ENCODE peak calls at places on chromosomes 16 and 17, in ten cellular contexts. C, M, H, S, U, A, I, Y, G and T are unnamed samples. For H3K9me3 and H3K4me1, the result is how much of the 10 kb centered on the place peaks cover.

GRCh38 chr16:20871935-20872815 is 28.0 kb downstream of the DCUN1D3 start:
- DNase-seq in C (no peak), M (no peak), H (no peak), S (no peak), U (no peak), A (no peak), I (no peak), Y (no peak), G (no peak), T (no peak)

GRCh38 chr16:84660973-84661372 is 12.7 kb downstream of the KLHL36 start:
- DNase-seq in C (no peak), M (no peak), H (no peak), S (no peak), U (no peak), A (no peak), I (no peak), Y (no peak), G (no peak), T (no peak)

GRCh38 chr17:35790826-35791225 is 4.6 kb downstream of the MMP28 start:
- DNase-seq in C (no peak), M (no peak), H (no peak), S (no peak), U (no peak), A (peak), I (no peak), Y (no peak), G (no peak), T (no peak)

GRCh38 chr17:44359458-44360143 is 4.1 kb downstream of the FAM171A2 start:
- DNase-seq in C (no peak), M (no peak), H (peak), S (no peak), U (no peak), A (no peak), I (no peak), Y (no peak), G (peak), T (no peak)

GRCh38 chr17:52470553-52470952 is 312.0 kb upstream of the CA10 start:
- DNase-seq in C (no peak), M (no peak), H (no peak), S (no peak), U (no peak), A (no peak), I (no peak), Y (no peak), G (no peak), T (no peak)

GRCh38 chr17:34235389-34236028 is 19.6 kb upstream of the CCL2 start:
- DNase-seq in C (peak), M (peak), H (peak), S (no peak), U (peak), A (no peak), I (peak), Y (no peak), G (peak), T (no peak)

GRCh38 chr16:46774743-46775177 is 26.6 kb upstream of the MYLK3 start:
- DNase-seq in C (no peak), M (no peak), H (no peak), S (no peak), U (no peak), A (no peak), I (no peak), Y (no peak), G (no peak), T (no peak)

GRCh38 chr16:24850289-24850931 is 4.6 kb downstream of the SLC5A11 start:
- DNase-seq in C (no peak), M (no peak), H (no peak), S (no peak), U (no peak), A (peak), I (no peak), Y (no peak), G (no peak), T (no peak)

GRCh38 chr17:17621254-17621653 is 29.7 kb upstream of the PEMT start:
- DNase-seq in C (no peak), M (no peak), H (no peak), S (no peak), U (no peak), A (no peak), I (no peak), Y (no peak), G (no peak), T (no peak)

GRCh38 chr16:1989826-1990335 is at the start of gene SYNGR3:
- DNase-seq in C (no peak), M (no peak), H (no peak), S (no peak), U (no peak), A (peak), I (no peak), Y (no peak), G (no peak), T (no peak)

GRCh38 chr17:66474810-66475497 is 172.5 kb downstream of the PRKCA start:
- DNase-seq in C (no peak), M (no peak), H (no peak), S (no peak), U (no peak), A (peak), I (no peak), Y (no peak), G (no peak), T (no peak)

GRCh38 chr16:10067406-10067805 is 114.8 kb downstream of the GRIN2A start:
- DNase-seq in C (no peak), M (no peak), H (no peak), S (no peak), U (no peak), A (no peak), I (no peak), Y (no peak), G (no peak), T (no peak)

GRCh38 chr17:39194089-39194984 is 3.1 kb downstream of the CACNB1 start:
- DNase-seq in C (peak), M (peak), H (no peak), S (peak), U (no peak), A (no peak), I (no peak), Y (no peak), G (peak), T (peak)

GRCh38 chr16:66409156-66409555 is 17.9 kb upstream of the BEAN1 start:
- DNase-seq in C (no peak), M (no peak), H (no peak), S (no peak), U (no peak), A (peak), I (no peak), Y (no peak), G (no peak), T (no peak)

GRCh38 chr16:84932691-84933090 is 78.6 kb downstream of the ZDHHC7 start:
- DNase-seq in C (no peak), M (no peak), H (peak), S (no peak), U (no peak), A (no peak), I (no peak), Y (no peak), G (peak), T (no peak)

GRCh38 chr17:20992416-20992815 is 50.4 kb downstream of the USP22 start:
- DNase-seq in C (no peak), M (no peak), H (no peak), S (no peak), U (no peak), A (no peak), I (no peak), Y (no peak), G (no peak), T (no peak)

GRCh38 chr16:88503771-88504488 is 50.9 kb downstream of the ZFPM1 start:
- DNase-seq in C (no peak), M (no peak), H (no peak), S (no peak), U (no peak), A (no peak), I (no peak), Y (no peak), G (no peak), T (no peak)

GRCh38 chr16:84692451-84692850 is 7.3 kb upstream of the USP10 start:
- DNase-seq in C (no peak), M (no peak), H (no peak), S (no peak), U (no peak), A (no peak), I (no peak), Y (no peak), G (no peak), T (no peak)

GRCh38 chr16:11768850-11769249 is 26.2 kb upstream of the TXNDC11 start:
- DNase-seq in C (no peak), M (no peak), H (no peak), S (no peak), U (no peak), A (no peak), I (no peak), Y (no peak), G (no peak), T (no peak)

GRCh38 chr16:3625911-3626732 is 14.7 kb upstream of the SLX4 start:
- DNase-seq in C (no peak), M (no peak), H (no peak), S (no peak), U (no peak), A (no peak), I (no peak), Y (no peak), G (no peak), T (no peak)

GRCh38 chr17:32852811-32853210 is 24.1 kb downstream of the MYO1D start:
- DNase-seq in C (no peak), M (no peak), H (no peak), S (no peak), U (no peak), A (peak), I (no peak), Y (no peak), G (no peak), T (no peak)

GRCh38 chr17:61399131-61400057 is at the start of gene TBX2:
- DNase-seq in C (peak), M (peak), H (peak), S (peak), U (no peak), A (peak), I (peak), Y (no peak), G (peak), T (peak)

GRCh38 chr17:76678330-76678729 is 32.4 kb downstream of the MXRA7 start:
- DNase-seq in C (no peak), M (no peak), H (no peak), S (no peak), U (no peak), A (no peak), I (peak), Y (no peak), G (peak), T (no peak)

GRCh38 chr17:27475981-27476895 is 20.0 kb downstream of the KSR1 start:
- DNase-seq in C (no peak), M (no peak), H (no peak), S (no peak), U (no peak), A (no peak), I (no peak), Y (no peak), G (no peak), T (no peak)

GRCh38 chr17:45018514-45019176 is 32.8 kb downstream of the DCAKD start:
- DNase-seq in C (no peak), M (peak), H (no peak), S (no peak), U (no peak), A (peak), I (peak), Y (no peak), G (peak), T (no peak)

GRCh38 chr17:37384560-37385160 is 8.9 kb downstream of the C17orf78 start:
- DNase-seq in C (no peak), M (no peak), H (no peak), S (no peak), U (no peak), A (no peak), I (no peak), Y (no peak), G (no peak), T (no peak)

GRCh38 chr16:81612351-81613170 is 166.5 kb upstream of the PLCG2 start:
- DNase-seq in C (peak), M (peak), H (peak), S (no peak), U (peak), A (no peak), I (no peak), Y (no peak), G (peak), T (no peak)

GRCh38 chr17:67258836-67259468 is 14.0 kb upstream of the HELZ start:
- DNase-seq in C (no peak), M (no peak), H (no peak), S (no peak), U (no peak), A (no peak), I (no peak), Y (no peak), G (no peak), T (no peak)

GRCh38 chr17:27475070-27475673 is 18.9 kb downstream of the KSR1 start:
- DNase-seq in C (no peak), M (no peak), H (no peak), S (no peak), U (no peak), A (no peak), I (no peak), Y (no peak), G (no peak), T (no peak)

GRCh38 chr17:74742153-74742515 is 5.1 kb downstream of the RAB37 start:
- DNase-seq in C (no peak), M (peak), H (no peak), S (no peak), U (no peak), A (peak), I (no peak), Y (no peak), G (peak), T (no peak)

GRCh38 chr16:67545665-67546024 is 16.7 kb upstream of the CTCF start:
- DNase-seq in C (no peak), M (no peak), H (no peak), S (no peak), U (no peak), A (no peak), I (no peak), Y (no peak), G (peak), T (no peak)

GRCh38 chr16:67548265-67549126 is 13.8 kb upstream of the CTCF start:
- DNase-seq in C (no peak), M (no peak), H (no peak), S (no peak), U (no peak), A (no peak), I (no peak), Y (peak), G (peak), T (no peak)

GRCh38 chr16:67547423-67548264 is 14.7 kb upstream of the CTCF start:
- DNase-seq in C (no peak), M (peak), H (no peak), S (no peak), U (no peak), A (no peak), I (peak), Y (peak), G (peak), T (no peak)

GRCh38 chr16:67546091-67546501 is 16.2 kb upstream of the CTCF start:
- DNase-seq in C (no peak), M (no peak), H (no peak), S (no peak), U (no peak), A (no peak), I (no peak), Y (peak), G (peak), T (no peak)

DNA sequence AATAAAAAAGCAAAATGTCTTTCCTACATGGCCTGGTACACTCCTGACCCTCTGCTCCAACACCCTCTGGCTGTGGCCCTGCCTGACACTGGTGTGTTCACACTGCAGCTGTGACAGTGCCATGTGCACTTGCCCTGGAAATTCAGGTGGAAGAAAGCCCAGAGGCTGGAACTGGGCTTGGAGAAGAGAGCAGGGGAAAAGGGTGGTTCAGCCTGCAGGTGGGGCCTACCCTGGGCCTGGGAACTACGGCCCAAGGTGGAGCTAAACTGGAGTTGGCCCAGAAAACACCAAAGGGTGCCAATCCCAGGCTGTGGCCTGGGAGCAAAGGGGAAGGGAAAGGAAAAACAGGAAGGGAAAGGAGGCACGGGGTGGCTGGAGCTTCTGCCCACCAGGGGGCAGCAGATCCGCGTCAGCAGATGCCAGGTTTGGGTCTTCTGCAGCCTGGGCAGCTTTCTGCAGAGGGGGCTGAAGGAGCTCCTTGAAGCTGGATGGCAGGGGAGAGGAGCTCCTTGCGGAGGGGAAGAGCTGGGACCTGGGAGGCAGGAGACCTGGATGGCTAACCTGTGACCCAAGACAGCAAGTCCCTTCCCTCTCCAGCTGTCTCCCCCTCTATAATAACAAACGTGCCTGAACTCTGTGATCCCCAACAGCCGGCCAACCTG is 15.4 kb upstream of the CTCF start:
- DNase-seq in C (peak), M (peak), H (peak), S (peak), U (peak), A (peak), I (peak), Y (peak), G (peak), T (peak)
- H3K4me3 ChIP-seq in C (no peak), M (no peak), H (no peak), S (no peak), U (no peak), A (no peak), I (no peak), Y (no peak), G (no peak), T (no peak)

GRCh38 chr16:78598186-78598585 is 498.7 kb downstream of the WWOX start:
- DNase-seq in C (no peak), M (no peak), H (no peak), S (no peak), U (no peak), A (no peak), I (no peak), Y (no peak), G (no peak), T (no peak)
- H3K9me3 ChIP-seq in C (under half), M (under half), H (under half), S (under half), U (under half), A (under half), I (under half), Y (under half), G (under half), T (under half)

DNA sequence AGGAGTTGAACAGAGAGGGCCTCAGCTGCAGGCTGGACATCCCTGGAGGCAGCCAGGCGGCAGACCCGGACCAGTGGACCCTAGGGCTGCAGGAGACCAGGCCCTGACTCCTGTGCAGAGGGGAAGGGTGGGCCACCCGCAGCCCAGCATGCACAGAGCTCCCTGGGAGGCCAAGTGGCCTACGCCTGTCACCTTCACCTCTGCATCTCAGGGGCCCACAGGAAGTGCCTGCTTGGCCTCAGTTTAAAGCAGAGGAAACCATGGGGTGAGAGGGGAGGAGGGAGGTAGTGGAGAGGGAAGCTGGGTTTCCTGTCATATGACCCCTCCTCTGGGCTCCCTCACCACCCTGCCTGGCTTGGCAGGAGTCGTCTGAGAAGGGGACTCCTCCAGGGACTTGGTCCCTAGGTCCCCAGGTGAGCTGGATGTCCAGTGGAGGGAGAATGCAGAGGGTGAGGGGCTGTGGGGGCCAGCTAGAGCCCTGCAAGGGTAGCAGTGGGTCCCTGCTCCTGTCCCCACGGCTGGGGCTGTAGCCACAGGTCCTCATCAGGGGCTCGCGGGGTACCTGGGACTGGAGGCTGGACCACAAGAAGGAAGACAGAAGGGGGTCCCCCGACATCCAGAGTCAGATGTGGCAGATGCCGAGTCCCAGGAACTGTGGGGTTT is at the start of gene TMC8:
- DNase-seq in C (no peak), M (no peak), H (peak), S (no peak), U (no peak), A (no peak), I (no peak), Y (no peak), G (peak), T (peak)
- H3K4me1 ChIP-seq in C (half or more), M (half or more), H (under half), S (under half), U (under half), A (under half), I (under half), Y (half or more), G (under half), T (under half)

GRCh38 chr17:82433560-82434215 is 15.3 kb upstream of the OGFOD3 start:
- DNase-seq in C (no peak), M (no peak), H (no peak), S (no peak), U (no peak), A (no peak), I (no peak), Y (no peak), G (peak), T (no peak)

GRCh38 chr17:82432017-82432416 is 13.6 kb upstream of the OGFOD3 start:
- DNase-seq in C (no peak), M (no peak), H (peak), S (no peak), U (no peak), A (no peak), I (no peak), Y (no peak), G (no peak), T (no peak)

GRCh38 chr17:82435601-82436583 is 14.7 kb downstream of the CYBC1 start:
- DNase-seq in C (no peak), M (no peak), H (no peak), S (no peak), U (no peak), A (no peak), I (no peak), Y (no peak), G (peak), T (no peak)

GRCh38 chr17:82435103-82435502 is 15.4 kb downstream of the CYBC1 start:
- DNase-seq in C (no peak), M (no peak), H (peak), S (no peak), U (no peak), A (no peak), I (no peak), Y (no peak), G (peak), T (no peak)

GRCh38 chr17:82434216-82434565 is 15.8 kb upstream of the OGFOD3 start:
- DNase-seq in C (no peak), M (no peak), H (no peak), S (no peak), U (no peak), A (no peak), I (no peak), Y (no peak), G (peak), T (no peak)
- H3K4me3 ChIP-seq in C (no peak), M (no peak), H (no peak), S (no peak), U (no peak), A (no peak), I (no peak), Y (no peak), G (no peak), T (no peak)

GRCh38 chr17:64723781-64724180 is 61.7 kb upstream of the SMURF2 start:
- DNase-seq in C (no peak), M (no peak), H (no peak), S (no peak), U (no peak), A (no peak), I (no peak), Y (no peak), G (no peak), T (no peak)
- H3K9me3 ChIP-seq in C (under half), M (under half), H (under half), S (under half), U (under half), A (under half), I (under half), Y (under half), G (under half), T (under half)

GRCh38 chr17:29595107-29595942 is 2.4 kb downstream of the ANKRD13B start:
- DNase-seq in C (no peak), M (no peak), H (no peak), S (no peak), U (no peak), A (peak), I (no peak), Y (no peak), G (peak), T (no peak)
- H3K4me1 ChIP-seq in C (half or more), M (half or more), H (under half), S (under half), U (under half), A (under half), I (under half), Y (half or more), G (under half), T (under half)